ENCODE peak calls at places on chromosomes 13 and 19, in eight cellular contexts. One of them, this sample, is unnamed.

GRCh38 chr13:66940113-66940512 is 290.0 kb downstream of the PCDH9 start:
- DNase-seq in nucleus accumbens: no peak
- DNase-seq in stimulated activated CD4-positive, alpha-beta T cell treated with anti-CD3 and anti-CD28 coated beads, Interleukin-1b, Interleukin-23, amount 100 ng/mL, for 24 hours: no peak
- DNase-seq in amniotic stem cell: no peak
- DNase-seq in hepatic stellate cell: no peak
- DNase-seq in epithelial cell of esophagus: peak; percentile 94
- DNase-seq in HFFc6: no peak
- DNase-seq in neuronal stem cell: no peak
- DNase-seq in this sample: no peak

GRCh38 chr13:110625771-110626321 is 10.5 kb downstream of the NAXD start:
- DNase-seq in nucleus accumbens: no peak
- DNase-seq in stimulated activated CD4-positive, alpha-beta T cell treated with anti-CD3 and anti-CD28 coated beads, Interleukin-1b, Interleukin-23, amount 100 ng/mL, for 24 hours: no peak
- DNase-seq in amniotic stem cell: no peak
- DNase-seq in hepatic stellate cell: no peak
- DNase-seq in epithelial cell of esophagus: peak; percentile 22
- DNase-seq in HFFc6: no peak
- DNase-seq in neuronal stem cell: no peak
- DNase-seq in this sample: no peak

GRCh38 chr13:101700598-101700997 is 248.1 kb downstream of the ITGBL1 start:
- DNase-seq in nucleus accumbens: peak; percentile 2
- DNase-seq in stimulated activated CD4-positive, alpha-beta T cell treated with anti-CD3 and anti-CD28 coated beads, Interleukin-1b, Interleukin-23, amount 100 ng/mL, for 24 hours: no peak
- DNase-seq in amniotic stem cell: no peak
- DNase-seq in hepatic stellate cell: peak; percentile 12
- DNase-seq in epithelial cell of esophagus: no peak
- DNase-seq in HFFc6: no peak
- DNase-seq in neuronal stem cell: no peak
- DNase-seq in this sample: peak; percentile 68

GRCh38 chr13:24159921-24160324 is 597 bp upstream of the SPATA13 start:
- DNase-seq in nucleus accumbens: no peak
- DNase-seq in stimulated activated CD4-positive, alpha-beta T cell treated with anti-CD3 and anti-CD28 coated beads, Interleukin-1b, Interleukin-23, amount 100 ng/mL, for 24 hours: no peak
- DNase-seq in amniotic stem cell: no peak
- DNase-seq in hepatic stellate cell: no peak
- DNase-seq in epithelial cell of esophagus: no peak
- DNase-seq in HFFc6: no peak
- DNase-seq in neuronal stem cell: no peak
- DNase-seq in this sample: no peak

GRCh38 chr19:47315125-47315821 is 5.6 kb downstream of the C5AR1 start:
- DNase-seq in nucleus accumbens: peak; percentile 37
- DNase-seq in stimulated activated CD4-positive, alpha-beta T cell treated with anti-CD3 and anti-CD28 coated beads, Interleukin-1b, Interleukin-23, amount 100 ng/mL, for 24 hours: no peak
- DNase-seq in amniotic stem cell: peak; percentile 63
- DNase-seq in hepatic stellate cell: peak; percentile 93
- DNase-seq in epithelial cell of esophagus: peak; percentile 98
- DNase-seq in HFFc6: peak; percentile 85
- DNase-seq in neuronal stem cell: no peak
- DNase-seq in this sample: peak; percentile 97

GRCh38 chr13:40064723-40065122 is 409.3 kb downstream of the COG6 start:
- DNase-seq in nucleus accumbens: no peak
- DNase-seq in stimulated activated CD4-positive, alpha-beta T cell treated with anti-CD3 and anti-CD28 coated beads, Interleukin-1b, Interleukin-23, amount 100 ng/mL, for 24 hours: no peak
- DNase-seq in amniotic stem cell: no peak
- DNase-seq in hepatic stellate cell: peak; percentile 21
- DNase-seq in epithelial cell of esophagus: peak; percentile 77
- DNase-seq in HFFc6: peak; percentile 41
- DNase-seq in neuronal stem cell: no peak
- DNase-seq in this sample: peak; percentile 98

GRCh38 chr13:110925023-110925608 is 10.2 kb upstream of the ANKRD10 start:
- DNase-seq in nucleus accumbens: no peak
- DNase-seq in stimulated activated CD4-positive, alpha-beta T cell treated with anti-CD3 and anti-CD28 coated beads, Interleukin-1b, Interleukin-23, amount 100 ng/mL, for 24 hours: no peak
- DNase-seq in amniotic stem cell: no peak
- DNase-seq in hepatic stellate cell: no peak
- DNase-seq in epithelial cell of esophagus: no peak
- DNase-seq in HFFc6: no peak
- DNase-seq in neuronal stem cell: no peak
- DNase-seq in this sample: no peak

GRCh38 chr19:4524808-4525562 is 6.7 kb upstream of the PLIN4 start:
- DNase-seq in nucleus accumbens: no peak
- DNase-seq in stimulated activated CD4-positive, alpha-beta T cell treated with anti-CD3 and anti-CD28 coated beads, Interleukin-1b, Interleukin-23, amount 100 ng/mL, for 24 hours: peak; percentile 52
- DNase-seq in amniotic stem cell: no peak
- DNase-seq in hepatic stellate cell: peak; percentile 81
- DNase-seq in epithelial cell of esophagus: peak; percentile 52
- DNase-seq in HFFc6: peak; percentile 13
- DNase-seq in neuronal stem cell: no peak
- DNase-seq in this sample: no peak

GRCh38 chr13:109654341-109655205 is 131.8 kb downstream of the IRS2 start:
- DNase-seq in nucleus accumbens: no peak
- DNase-seq in stimulated activated CD4-positive, alpha-beta T cell treated with anti-CD3 and anti-CD28 coated beads, Interleukin-1b, Interleukin-23, amount 100 ng/mL, for 24 hours: no peak
- DNase-seq in amniotic stem cell: no peak
- DNase-seq in hepatic stellate cell: no peak
- DNase-seq in epithelial cell of esophagus: no peak
- DNase-seq in HFFc6: no peak
- DNase-seq in neuronal stem cell: no peak
- DNase-seq in this sample: no peak

GRCh38 chr19:56295531-56296455 is 18.8 kb downstream of the ZSCAN5A start:
- DNase-seq in nucleus accumbens: no peak
- DNase-seq in stimulated activated CD4-positive, alpha-beta T cell treated with anti-CD3 and anti-CD28 coated beads, Interleukin-1b, Interleukin-23, amount 100 ng/mL, for 24 hours: no peak
- DNase-seq in amniotic stem cell: no peak
- DNase-seq in hepatic stellate cell: no peak
- DNase-seq in epithelial cell of esophagus: peak; percentile 97
- DNase-seq in HFFc6: no peak
- DNase-seq in neuronal stem cell: no peak
- DNase-seq in this sample: no peak

GRCh38 chr13:114031631-114032030 is 57.8 kb upstream of the C13orf46 start:
- DNase-seq in nucleus accumbens: no peak
- DNase-seq in stimulated activated CD4-positive, alpha-beta T cell treated with anti-CD3 and anti-CD28 coated beads, Interleukin-1b, Interleukin-23, amount 100 ng/mL, for 24 hours: no peak
- DNase-seq in amniotic stem cell: no peak
- DNase-seq in hepatic stellate cell: peak; percentile 46
- DNase-seq in epithelial cell of esophagus: peak; percentile 13
- DNase-seq in HFFc6: no peak
- DNase-seq in neuronal stem cell: no peak
- DNase-seq in this sample: no peak

GRCh38 chr13:31038834-31039552 is 106.5 kb downstream of the TEX26 start:
- DNase-seq in nucleus accumbens: no peak
- DNase-seq in stimulated activated CD4-positive, alpha-beta T cell treated with anti-CD3 and anti-CD28 coated beads, Interleukin-1b, Interleukin-23, amount 100 ng/mL, for 24 hours: no peak
- DNase-seq in amniotic stem cell: no peak
- DNase-seq in hepatic stellate cell: no peak
- DNase-seq in epithelial cell of esophagus: no peak
- DNase-seq in HFFc6: no peak
- DNase-seq in neuronal stem cell: no peak
- DNase-seq in this sample: peak; percentile 44

GRCh38 chr13:114148521-114148855 is 16.1 kb upstream of the RASA3 start:
- DNase-seq in nucleus accumbens: no peak
- DNase-seq in stimulated activated CD4-positive, alpha-beta T cell treated with anti-CD3 and anti-CD28 coated beads, Interleukin-1b, Interleukin-23, amount 100 ng/mL, for 24 hours: no peak
- DNase-seq in amniotic stem cell: no peak
- DNase-seq in hepatic stellate cell: no peak
- DNase-seq in epithelial cell of esophagus: no peak
- DNase-seq in HFFc6: no peak
- DNase-seq in neuronal stem cell: no peak
- DNase-seq in this sample: no peak

GRCh38 chr13:46171223-46171622 is 10.8 kb downstream of the LCP1 start:
- DNase-seq in nucleus accumbens: no peak
- DNase-seq in stimulated activated CD4-positive, alpha-beta T cell treated with anti-CD3 and anti-CD28 coated beads, Interleukin-1b, Interleukin-23, amount 100 ng/mL, for 24 hours: no peak
- DNase-seq in amniotic stem cell: no peak
- DNase-seq in hepatic stellate cell: no peak
- DNase-seq in epithelial cell of esophagus: no peak
- DNase-seq in HFFc6: no peak
- DNase-seq in neuronal stem cell: no peak
- DNase-seq in this sample: no peak

GRCh38 chr19:40745402-40745780 is 4.9 kb downstream of the ACTMAP start:
- DNase-seq in nucleus accumbens: no peak
- DNase-seq in stimulated activated CD4-positive, alpha-beta T cell treated with anti-CD3 and anti-CD28 coated beads, Interleukin-1b, Interleukin-23, amount 100 ng/mL, for 24 hours: no peak
- DNase-seq in amniotic stem cell: no peak
- DNase-seq in hepatic stellate cell: no peak
- DNase-seq in epithelial cell of esophagus: no peak
- DNase-seq in HFFc6: no peak
- DNase-seq in neuronal stem cell: no peak
- DNase-seq in this sample: peak; percentile 16

GRCh38 chr19:6451583-6452222 is 7.9 kb downstream of the SLC25A23 start:
- DNase-seq in nucleus accumbens: no peak
- DNase-seq in stimulated activated CD4-positive, alpha-beta T cell treated with anti-CD3 and anti-CD28 coated beads, Interleukin-1b, Interleukin-23, amount 100 ng/mL, for 24 hours: no peak
- DNase-seq in amniotic stem cell: no peak
- DNase-seq in hepatic stellate cell: no peak
- DNase-seq in epithelial cell of esophagus: no peak
- DNase-seq in HFFc6: no peak
- DNase-seq in neuronal stem cell: no peak
- DNase-seq in this sample: no peak

GRCh38 chr19:29263305-29264080 is 50.5 kb upstream of the UQCRFS1 start:
- DNase-seq in nucleus accumbens: no peak
- DNase-seq in stimulated activated CD4-positive, alpha-beta T cell treated with anti-CD3 and anti-CD28 coated beads, Interleukin-1b, Interleukin-23, amount 100 ng/mL, for 24 hours: peak; percentile 34
- DNase-seq in amniotic stem cell: no peak
- DNase-seq in hepatic stellate cell: peak; percentile 44
- DNase-seq in epithelial cell of esophagus: peak; percentile 11
- DNase-seq in HFFc6: peak; percentile 37
- DNase-seq in neuronal stem cell: peak; percentile 62
- DNase-seq in this sample: peak; percentile 18

GRCh38 chr13:104773775-104774174 is 1707.6 kb upstream of the SLC10A2 start:
- DNase-seq in nucleus accumbens: no peak
- DNase-seq in stimulated activated CD4-positive, alpha-beta T cell treated with anti-CD3 and anti-CD28 coated beads, Interleukin-1b, Interleukin-23, amount 100 ng/mL, for 24 hours: no peak
- DNase-seq in amniotic stem cell: peak; percentile 79
- DNase-seq in hepatic stellate cell: no peak
- DNase-seq in epithelial cell of esophagus: peak; percentile 82
- DNase-seq in HFFc6: peak; percentile 3
- DNase-seq in neuronal stem cell: peak; percentile 35
- DNase-seq in this sample: peak; percentile 20

GRCh38 chr13:77535448-77535847 is at the start of gene SCEL:
- DNase-seq in nucleus accumbens: peak; percentile 6
- DNase-seq in stimulated activated CD4-positive, alpha-beta T cell treated with anti-CD3 and anti-CD28 coated beads, Interleukin-1b, Interleukin-23, amount 100 ng/mL, for 24 hours: no peak
- DNase-seq in amniotic stem cell: no peak
- DNase-seq in hepatic stellate cell: no peak
- DNase-seq in epithelial cell of esophagus: peak; percentile 95
- DNase-seq in HFFc6: no peak
- DNase-seq in neuronal stem cell: no peak
- DNase-seq in this sample: no peak

GRCh38 chr13:35684432-35684831 is 207.9 kb upstream of the MAB21L1 start:
- DNase-seq in nucleus accumbens: no peak
- DNase-seq in stimulated activated CD4-positive, alpha-beta T cell treated with anti-CD3 and anti-CD28 coated beads, Interleukin-1b, Interleukin-23, amount 100 ng/mL, for 24 hours: no peak
- DNase-seq in amniotic stem cell: no peak
- DNase-seq in hepatic stellate cell: no peak
- DNase-seq in epithelial cell of esophagus: no peak
- DNase-seq in HFFc6: no peak
- DNase-seq in neuronal stem cell: no peak
- DNase-seq in this sample: no peak

GRCh38 chr19:31707206-31707605 is 358.0 kb upstream of the TSHZ3 start:
- DNase-seq in nucleus accumbens: no peak
- DNase-seq in stimulated activated CD4-positive, alpha-beta T cell treated with anti-CD3 and anti-CD28 coated beads, Interleukin-1b, Interleukin-23, amount 100 ng/mL, for 24 hours: no peak
- DNase-seq in amniotic stem cell: no peak
- DNase-seq in hepatic stellate cell: no peak
- DNase-seq in epithelial cell of esophagus: no peak
- DNase-seq in HFFc6: no peak
- DNase-seq in neuronal stem cell: no peak
- DNase-seq in this sample: no peak

GRCh38 chr13:40981949-40982348 is 37.2 kb downstream of the ELF1 start:
- DNase-seq in nucleus accumbens: no peak
- DNase-seq in stimulated activated CD4-positive, alpha-beta T cell treated with anti-CD3 and anti-CD28 coated beads, Interleukin-1b, Interleukin-23, amount 100 ng/mL, for 24 hours: no peak
- DNase-seq in amniotic stem cell: no peak
- DNase-seq in hepatic stellate cell: no peak
- DNase-seq in epithelial cell of esophagus: no peak
- DNase-seq in HFFc6: no peak
- DNase-seq in neuronal stem cell: no peak
- DNase-seq in this sample: no peak

GRCh38 chr19:3116621-3117020 is 19.2 kb upstream of the GNA15 start:
- DNase-seq in nucleus accumbens: no peak
- DNase-seq in stimulated activated CD4-positive, alpha-beta T cell treated with anti-CD3 and anti-CD28 coated beads, Interleukin-1b, Interleukin-23, amount 100 ng/mL, for 24 hours: no peak
- DNase-seq in amniotic stem cell: no peak
- DNase-seq in hepatic stellate cell: no peak
- DNase-seq in epithelial cell of esophagus: no peak
- DNase-seq in HFFc6: no peak
- DNase-seq in neuronal stem cell: no peak
- DNase-seq in this sample: no peak

GRCh38 chr13:51118809-51119431 is 7.8 kb upstream of the C13orf42 start:
- DNase-seq in nucleus accumbens: no peak
- DNase-seq in stimulated activated CD4-positive, alpha-beta T cell treated with anti-CD3 and anti-CD28 coated beads, Interleukin-1b, Interleukin-23, amount 100 ng/mL, for 24 hours: no peak
- DNase-seq in amniotic stem cell: no peak
- DNase-seq in hepatic stellate cell: no peak
- DNase-seq in epithelial cell of esophagus: no peak
- DNase-seq in HFFc6: no peak
- DNase-seq in neuronal stem cell: no peak
- DNase-seq in this sample: no peak

GRCh38 chr13:114222461-114222968 is 12.2 kb upstream of the CDC16 start:
- DNase-seq in nucleus accumbens: no peak
- DNase-seq in stimulated activated CD4-positive, alpha-beta T cell treated with anti-CD3 and anti-CD28 coated beads, Interleukin-1b, Interleukin-23, amount 100 ng/mL, for 24 hours: no peak
- DNase-seq in amniotic stem cell: no peak
- DNase-seq in hepatic stellate cell: no peak
- DNase-seq in epithelial cell of esophagus: no peak
- DNase-seq in HFFc6: no peak
- DNase-seq in neuronal stem cell: no peak
- DNase-seq in this sample: no peak

GRCh38 chr19:17812099-17812498 is 9.2 kb downstream of the INSL3 start:
- DNase-seq in nucleus accumbens: no peak
- DNase-seq in stimulated activated CD4-positive, alpha-beta T cell treated with anti-CD3 and anti-CD28 coated beads, Interleukin-1b, Interleukin-23, amount 100 ng/mL, for 24 hours: no peak
- DNase-seq in amniotic stem cell: no peak
- DNase-seq in hepatic stellate cell: no peak
- DNase-seq in epithelial cell of esophagus: no peak
- DNase-seq in HFFc6: no peak
- DNase-seq in neuronal stem cell: no peak
- DNase-seq in this sample: no peak

GRCh38 chr19:3374369-3375112 is 8.2 kb downstream of the NFIC start:
- DNase-seq in nucleus accumbens: no peak
- DNase-seq in stimulated activated CD4-positive, alpha-beta T cell treated with anti-CD3 and anti-CD28 coated beads, Interleukin-1b, Interleukin-23, amount 100 ng/mL, for 24 hours: no peak
- DNase-seq in amniotic stem cell: no peak
- DNase-seq in hepatic stellate cell: no peak
- DNase-seq in epithelial cell of esophagus: no peak
- DNase-seq in HFFc6: no peak
- DNase-seq in neuronal stem cell: no peak
- DNase-seq in this sample: no peak

GRCh38 chr19:45376045-45376724 is 5.8 kb upstream of the ERCC2 start:
- DNase-seq in nucleus accumbens: no peak
- DNase-seq in stimulated activated CD4-positive, alpha-beta T cell treated with anti-CD3 and anti-CD28 coated beads, Interleukin-1b, Interleukin-23, amount 100 ng/mL, for 24 hours: no peak
- DNase-seq in amniotic stem cell: peak; percentile 54
- DNase-seq in hepatic stellate cell: peak; percentile 84
- DNase-seq in epithelial cell of esophagus: peak; percentile 56
- DNase-seq in HFFc6: peak; percentile 92
- DNase-seq in neuronal stem cell: peak; percentile 75
- DNase-seq in this sample: peak; percentile 74

GRCh38 chr13:42644841-42645240 is 70.9 kb downstream of the TNFSF11 start:
- DNase-seq in nucleus accumbens: no peak
- DNase-seq in stimulated activated CD4-positive, alpha-beta T cell treated with anti-CD3 and anti-CD28 coated beads, Interleukin-1b, Interleukin-23, amount 100 ng/mL, for 24 hours: no peak
- DNase-seq in amniotic stem cell: no peak
- DNase-seq in hepatic stellate cell: no peak
- DNase-seq in epithelial cell of esophagus: no peak
- DNase-seq in HFFc6: no peak
- DNase-seq in neuronal stem cell: no peak
- DNase-seq in this sample: no peak

GRCh38 chr13:79287994-79288795 is 117.9 kb downstream of the RBM26 start:
- DNase-seq in nucleus accumbens: no peak
- DNase-seq in stimulated activated CD4-positive, alpha-beta T cell treated with anti-CD3 and anti-CD28 coated beads, Interleukin-1b, Interleukin-23, amount 100 ng/mL, for 24 hours: no peak
- DNase-seq in amniotic stem cell: no peak
- DNase-seq in hepatic stellate cell: no peak
- DNase-seq in epithelial cell of esophagus: no peak
- DNase-seq in HFFc6: no peak
- DNase-seq in neuronal stem cell: peak; percentile 26
- DNase-seq in this sample: no peak

GRCh38 chr19:48614436-48615144 is at the start of gene FAM83E:
- DNase-seq in nucleus accumbens: no peak
- DNase-seq in stimulated activated CD4-positive, alpha-beta T cell treated with anti-CD3 and anti-CD28 coated beads, Interleukin-1b, Interleukin-23, amount 100 ng/mL, for 24 hours: no peak
- DNase-seq in amniotic stem cell: no peak
- DNase-seq in hepatic stellate cell: no peak
- DNase-seq in epithelial cell of esophagus: peak; percentile 82
- DNase-seq in HFFc6: no peak
- DNase-seq in neuronal stem cell: no peak
- DNase-seq in this sample: no peak

GRCh38 chr13:112891477-112892401 is 77.3 kb upstream of the MCF2L start:
- DNase-seq in nucleus accumbens: no peak
- DNase-seq in stimulated activated CD4-positive, alpha-beta T cell treated with anti-CD3 and anti-CD28 coated beads, Interleukin-1b, Interleukin-23, amount 100 ng/mL, for 24 hours: no peak
- DNase-seq in amniotic stem cell: no peak
- DNase-seq in hepatic stellate cell: no peak
- DNase-seq in epithelial cell of esophagus: no peak
- DNase-seq in HFFc6: no peak
- DNase-seq in neuronal stem cell: peak; percentile 76
- DNase-seq in this sample: no peak

GRCh38 chr13:51760592-51760991 is 43.4 kb downstream of the DHRS12 start:
- DNase-seq in nucleus accumbens: peak; percentile 81
- DNase-seq in stimulated activated CD4-positive, alpha-beta T cell treated with anti-CD3 and anti-CD28 coated beads, Interleukin-1b, Interleukin-23, amount 100 ng/mL, for 24 hours: no peak
- DNase-seq in amniotic stem cell: no peak
- DNase-seq in hepatic stellate cell: no peak
- DNase-seq in epithelial cell of esophagus: no peak
- DNase-seq in HFFc6: no peak
- DNase-seq in neuronal stem cell: no peak
- DNase-seq in this sample: peak; percentile 64